ENCODE peak calls at places on chromosomes 5 and 9, in four cellular contexts. U is breast epithelium, A is A549, E is spleen. D is an unnamed sample.
A peak's percentile ranks its signal among the peaks of the same experiment; 100 is the strongest.

GRCh38 chr5:40436535-40437237 is 243.0 kb upstream of the PTGER4 start:
- DNase-seq in U (no peak), E (no peak), A (no peak), D (no peak)

GRCh38 chr9:36308281-36308680 is 50.0 kb upstream of the GNE start:
- DNase-seq in A (no peak), E (no peak), U (no peak), D (no peak)

GRCh38 chr5:96200611-96201010 is 232.4 kb downstream of the PCSK1 start:
- DNase-seq in A (no peak), E (no peak), U (no peak), D (no peak)

GRCh38 chr5:88769165-88769564 is 113.8 kb downstream of the MEF2C start:
- DNase-seq in U (no peak), A (no peak), E (no peak), D (peak; percentile 12)

GRCh38 chr9:79812507-79813261 is 240.9 kb downstream of the TLE4 start:
- DNase-seq in U (no peak), A (no peak), E (no peak), D (no peak)

GRCh38 chr9:129080312-129080607 is 651 bp upstream of the DOLPP1 start:
- DNase-seq in U (no peak), A (no peak), E (no peak), D (no peak)

GRCh38 chr9:137365056-137365455 is 57.9 kb downstream of the EXD3 start:
- DNase-seq in U (no peak), A (no peak), E (peak; percentile 64), D (no peak)

GRCh38 chr5:59264641-59265245 is 628.8 kb downstream of the PDE4D start:
- DNase-seq in U (no peak), E (no peak), A (no peak), D (no peak)

GRCh38 chr9:125797857-125798399 is 50.8 kb downstream of the PBX3 start:
- DNase-seq in E (no peak), A (no peak), U (no peak), D (no peak)

GRCh38 chr5:1409386-1410110 is 35.7 kb downstream of the SLC6A3 start:
- DNase-seq in U (no peak), E (peak; percentile 66), A (no peak), D (no peak)

GRCh38 chr5:142973932-142974331 is 203.8 kb downstream of the ARHGAP26 start:
- DNase-seq in A (no peak), E (no peak), U (no peak), D (no peak)

GRCh38 chr5:151204051-151204450 is 19.8 kb downstream of the CCDC69 start:
- DNase-seq in E (no peak), U (no peak), A (no peak), D (no peak)

GRCh38 chr5:137498301-137498735 is 808 bp downstream of the SPOCK1 start:
- DNase-seq in U (no peak), E (peak; percentile 72), A (peak; percentile 19), D (no peak)

GRCh38 chr9:131554865-131555351 is 9.6 kb downstream of the PRRT1B start:
- DNase-seq in E (no peak), U (no peak), A (no peak), D (no peak)

GRCh38 chr5:4781312-4781711 is 358.8 kb upstream of the ADAMTS16 start:
- DNase-seq in A (no peak), U (no peak), E (no peak), D (no peak)

GRCh38 chr5:142960309-142960696 is 190.1 kb downstream of the ARHGAP26 start:
- DNase-seq in A (peak; percentile 85), E (no peak), U (no peak), D (no peak)

GRCh38 chr9:124198948-124199347 is 58.8 kb upstream of the NEK6 start:
- DNase-seq in E (no peak), A (no peak), U (peak; percentile 14), D (no peak)

GRCh38 chr5:122101636-122102285 is 23.7 kb upstream of the LOX start:
- DNase-seq in E (no peak), A (peak; percentile 44), U (no peak), D (no peak)

GRCh38 chr9:133737071-133737773 is 930 bp downstream of the SARDH start:
- DNase-seq in U (no peak), E (no peak), A (no peak), D (peak; percentile 68)

GRCh38 chr5:62029303-62029702 is 276.7 kb upstream of the KIF2A start:
- DNase-seq in A (peak; percentile 47), U (no peak), E (no peak), D (no peak)

GRCh38 chr9:16484744-16485143 is 385.7 kb downstream of the BNC2 start:
- DNase-seq in A (no peak), E (no peak), U (no peak), D (no peak)

GRCh38 chr9:27467486-27467885 is 56.6 kb upstream of the IFNK start:
- DNase-seq in U (no peak), A (no peak), E (no peak), D (no peak)

GRCh38 chr5:171149772-171150171 is 159.3 kb upstream of the TLX3 start:
- DNase-seq in A (no peak), U (no peak), E (no peak), D (no peak)

GRCh38 chr5:59483971-59484472 is 409.5 kb downstream of the PDE4D start:
- DNase-seq in A (peak; percentile 55), E (no peak), U (no peak), D (no peak)

GRCh38 chr5:33363537-33363936 is 77.2 kb upstream of the TARS1 start:
- DNase-seq in A (no peak), E (no peak), U (no peak), D (no peak)

GRCh38 chr9:91428927-91429351 is 5.3 kb upstream of the NFIL3 start:
- DNase-seq in U (no peak), A (no peak), E (no peak), D (no peak)

GRCh38 chr5:124025306-124025705 is 513.3 kb downstream of the CSNK1G3 start:
- DNase-seq in E (no peak), U (no peak), A (no peak), D (no peak)

GRCh38 chr5:124022966-124023365 is 511.0 kb downstream of the CSNK1G3 start:
- DNase-seq in A (no peak), U (no peak), E (no peak), D (no peak)

GRCh38 chr5:124021066-124021641 is 509.2 kb downstream of the CSNK1G3 start:
- DNase-seq in A (no peak), E (no peak), U (no peak), D (no peak)
- TF ChIP-seq CTCF in A (no peak), E (no peak), U (no peak), D (no peak)

GRCh38 chr5:159050408-159051091 is 49.2 kb downstream of the EBF1 start:
- DNase-seq in E (no peak), U (no peak), A (no peak), D (no peak)
- H3K4me3 ChIP-seq in E (no peak overlapping the region), U (peak overlapping the region; percentile 20), A (no peak overlapping the region), D (no peak overlapping the region)

DNA sequence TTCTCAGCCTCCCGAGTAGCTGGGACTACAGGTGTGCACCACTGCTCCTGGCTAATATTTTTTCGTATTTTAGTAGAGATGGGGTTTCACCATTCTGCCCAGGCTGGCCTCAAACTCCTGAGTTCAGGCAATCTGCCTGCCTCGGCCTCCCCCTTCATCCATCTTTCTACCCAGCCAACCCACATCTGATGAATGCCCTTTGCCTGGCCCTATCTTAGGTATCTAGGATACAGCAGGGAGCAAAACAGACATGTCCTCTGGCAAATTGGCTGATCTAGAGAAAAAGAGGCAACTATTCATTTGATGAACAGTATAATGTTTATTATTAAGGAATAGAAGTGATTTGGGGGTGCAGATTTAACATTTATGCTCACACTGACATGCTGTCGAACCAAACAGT is 123.0 kb downstream of the TRIO start:
- DNase-seq in E (no peak), U (no peak), A (no peak), D (no peak)
- H3K4me1 ChIP-seq in E (peaks cover 33% of the 10 kb centered on the region), U (no peaks in the 10 kb centered on the region), A (peaks cover 85% of the 10 kb centered on the region), D (peaks cover 20% of the 10 kb centered on the region)

DNA sequence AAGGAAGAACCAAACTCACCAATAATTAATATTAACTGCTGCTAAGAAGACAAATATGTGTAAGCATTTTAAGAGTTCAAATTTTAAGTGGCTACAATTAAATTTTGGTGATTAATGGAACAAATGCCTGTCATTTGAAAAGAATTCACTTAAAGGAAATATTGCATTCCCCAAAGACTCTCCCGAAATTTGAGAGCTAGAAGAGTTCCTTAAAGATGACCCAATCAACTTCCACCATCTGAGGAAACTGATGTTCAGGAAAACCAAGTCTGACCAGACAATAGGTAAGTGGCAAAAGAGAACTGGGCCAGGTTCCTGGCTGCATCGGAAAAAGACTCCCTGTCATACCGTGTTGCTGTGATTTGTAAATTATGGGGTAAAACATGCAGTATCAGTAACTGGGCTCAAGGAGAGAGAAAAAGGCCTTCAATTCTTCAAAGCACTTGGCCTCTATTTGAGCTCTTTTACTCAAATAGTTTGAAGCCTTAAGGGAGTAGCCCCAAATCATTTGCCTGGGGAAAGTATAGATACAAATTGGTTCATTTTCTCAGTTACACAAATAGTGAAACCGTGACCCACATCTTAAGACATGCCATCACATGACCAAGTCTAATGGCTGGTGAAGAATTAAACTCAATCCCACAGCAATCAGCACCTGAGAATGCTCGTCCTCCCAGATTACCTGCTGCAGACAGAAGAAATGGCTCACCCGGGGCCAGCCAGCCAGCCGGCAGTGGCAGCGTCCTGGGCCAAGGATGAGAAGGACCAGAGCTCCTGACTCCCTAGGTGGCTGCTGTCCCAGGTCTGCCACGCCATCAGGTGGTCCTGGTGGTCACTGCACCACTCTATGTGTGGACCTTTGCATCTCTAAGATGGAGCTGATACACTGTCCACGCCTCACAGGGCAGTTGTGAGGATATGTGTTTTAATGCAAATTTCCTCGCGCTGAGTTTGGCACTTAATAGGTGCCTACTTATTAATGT is 162.9 kb downstream of the TTLL11 start:
- DNase-seq in A (peak; percentile 9), E (no peak), U (no peak), D (no peak)
- TF ChIP-seq CTCF in A (no peak), E (no peak), U (no peak), D (no peak)

GRCh38 chr5:103908327-103909099 is 345.9 kb upstream of the NUDT12 start:
- DNase-seq in A (no peak), U (no peak), E (no peak), D (no peak)
- H3K4me3 ChIP-seq in A (no peak overlapping the region), U (no peak overlapping the region), E (no peak overlapping the region), D (no peak overlapping the region)

D was measured in pancreas.